ENCODE peak calls at places on chromosomes 11 and 22, in seven cellular contexts. One of them, this sample, is unnamed. For H3K9me3 and H3K4me1, the result is how much of the 10 kb centered on the place peaks cover.

GRCh38 chr22:30198152-30198845 is 48.3 kb downstream of the LIF start:
- DNase-seq in ovary: no peak
- DNase-seq in psoas muscle: no peak
- DNase-seq in CD8-positive, alpha-beta memory T cell: no peak
- DNase-seq in endodermal cell: peak
- DNase-seq in neuronal stem cell: no peak
- DNase-seq in naive thymus-derived CD4-positive, alpha-beta T cell: no peak
- DNase-seq in this sample: peak

GRCh38 chr11:22177186-22177585 is 15.7 kb upstream of the ANO5 start:
- DNase-seq in naive thymus-derived CD4-positive, alpha-beta T cell: no peak
- DNase-seq in psoas muscle: no peak
- DNase-seq in CD8-positive, alpha-beta memory T cell: no peak
- DNase-seq in ovary: no peak
- DNase-seq in neuronal stem cell: no peak
- DNase-seq in endodermal cell: no peak
- DNase-seq in this sample: no peak

GRCh38 chr22:35399114-35399677 is 744 bp upstream of the MCM5 start:
- DNase-seq in naive thymus-derived CD4-positive, alpha-beta T cell: no peak
- DNase-seq in ovary: no peak
- DNase-seq in psoas muscle: no peak
- DNase-seq in endodermal cell: peak
- DNase-seq in CD8-positive, alpha-beta memory T cell: no peak
- DNase-seq in neuronal stem cell: no peak
- DNase-seq in this sample: no peak

GRCh38 chr11:110251837-110252236 is 44.6 kb downstream of the RDX start:
- DNase-seq in psoas muscle: no peak
- DNase-seq in CD8-positive, alpha-beta memory T cell: no peak
- DNase-seq in endodermal cell: no peak
- DNase-seq in naive thymus-derived CD4-positive, alpha-beta T cell: no peak
- DNase-seq in ovary: no peak
- DNase-seq in neuronal stem cell: no peak
- DNase-seq in this sample: no peak

GRCh38 chr22:46297151-46297819 is 615 bp downstream of the GTSE1 start:
- DNase-seq in psoas muscle: peak
- DNase-seq in endodermal cell: peak
- DNase-seq in CD8-positive, alpha-beta memory T cell: no peak
- DNase-seq in neuronal stem cell: no peak
- DNase-seq in ovary: peak
- DNase-seq in naive thymus-derived CD4-positive, alpha-beta T cell: peak
- DNase-seq in this sample: no peak

GRCh38 chr11:134751825-134752224 is 339.8 kb upstream of the B3GAT1 start:
- DNase-seq in psoas muscle: no peak
- DNase-seq in naive thymus-derived CD4-positive, alpha-beta T cell: no peak
- DNase-seq in CD8-positive, alpha-beta memory T cell: no peak
- DNase-seq in neuronal stem cell: no peak
- DNase-seq in ovary: no peak
- DNase-seq in endodermal cell: peak
- DNase-seq in this sample: no peak

GRCh38 chr22:28345304-28345703 is 334.3 kb downstream of the TTC28 start:
- DNase-seq in psoas muscle: no peak
- DNase-seq in naive thymus-derived CD4-positive, alpha-beta T cell: no peak
- DNase-seq in endodermal cell: no peak
- DNase-seq in neuronal stem cell: no peak
- DNase-seq in CD8-positive, alpha-beta memory T cell: no peak
- DNase-seq in ovary: peak
- DNase-seq in this sample: peak

GRCh38 chr11:33860926-33861325 is 30.9 kb downstream of the LMO2 start:
- DNase-seq in ovary: no peak
- DNase-seq in psoas muscle: no peak
- DNase-seq in naive thymus-derived CD4-positive, alpha-beta T cell: no peak
- DNase-seq in neuronal stem cell: no peak
- DNase-seq in CD8-positive, alpha-beta memory T cell: no peak
- DNase-seq in endodermal cell: no peak
- DNase-seq in this sample: no peak

GRCh38 chr11:87437844-87438223 is 400.1 kb downstream of the TMEM135 start:
- DNase-seq in psoas muscle: no peak
- DNase-seq in CD8-positive, alpha-beta memory T cell: no peak
- DNase-seq in naive thymus-derived CD4-positive, alpha-beta T cell: no peak
- DNase-seq in endodermal cell: no peak
- DNase-seq in ovary: no peak
- DNase-seq in neuronal stem cell: no peak
- DNase-seq in this sample: peak

GRCh38 chr11:27456140-27456801 is 16.3 kb downstream of the LGR4 start:
- DNase-seq in endodermal cell: no peak
- DNase-seq in psoas muscle: no peak
- DNase-seq in naive thymus-derived CD4-positive, alpha-beta T cell: no peak
- DNase-seq in CD8-positive, alpha-beta memory T cell: no peak
- DNase-seq in neuronal stem cell: no peak
- DNase-seq in ovary: no peak
- DNase-seq in this sample: no peak

GRCh38 chr22:35315141-35315854 is 15.6 kb downstream of the TOM1 start:
- DNase-seq in naive thymus-derived CD4-positive, alpha-beta T cell: no peak
- DNase-seq in psoas muscle: peak
- DNase-seq in endodermal cell: no peak
- DNase-seq in ovary: no peak
- DNase-seq in CD8-positive, alpha-beta memory T cell: no peak
- DNase-seq in neuronal stem cell: no peak
- DNase-seq in this sample: no peak

GRCh38 chr22:19843107-19843856 is 11.4 kb downstream of the GNB1L start:
- DNase-seq in endodermal cell: no peak
- DNase-seq in CD8-positive, alpha-beta memory T cell: no peak
- DNase-seq in naive thymus-derived CD4-positive, alpha-beta T cell: no peak
- DNase-seq in neuronal stem cell: no peak
- DNase-seq in ovary: no peak
- DNase-seq in psoas muscle: no peak
- DNase-seq in this sample: no peak

GRCh38 chr11:111823629-111824028 is 47.8 kb downstream of the ALG9 start:
- DNase-seq in psoas muscle: no peak
- DNase-seq in endodermal cell: no peak
- DNase-seq in CD8-positive, alpha-beta memory T cell: no peak
- DNase-seq in naive thymus-derived CD4-positive, alpha-beta T cell: no peak
- DNase-seq in neuronal stem cell: no peak
- DNase-seq in ovary: no peak
- DNase-seq in this sample: no peak

GRCh38 chr11:66852466-66853241 is 4.2 kb upstream of the LRFN4 start:
- DNase-seq in psoas muscle: no peak
- DNase-seq in neuronal stem cell: no peak
- DNase-seq in endodermal cell: peak
- DNase-seq in naive thymus-derived CD4-positive, alpha-beta T cell: no peak
- DNase-seq in ovary: peak
- DNase-seq in CD8-positive, alpha-beta memory T cell: no peak
- DNase-seq in this sample: no peak

GRCh38 chr11:3994030-3994640 is 100.5 kb upstream of the RRM1 start:
- DNase-seq in ovary: no peak
- DNase-seq in endodermal cell: no peak
- DNase-seq in CD8-positive, alpha-beta memory T cell: no peak
- DNase-seq in neuronal stem cell: no peak
- DNase-seq in psoas muscle: no peak
- DNase-seq in naive thymus-derived CD4-positive, alpha-beta T cell: no peak
- DNase-seq in this sample: no peak

GRCh38 chr11:121236115-121237001 is 56.2 kb upstream of the SC5D start:
- DNase-seq in naive thymus-derived CD4-positive, alpha-beta T cell: no peak
- DNase-seq in CD8-positive, alpha-beta memory T cell: no peak
- DNase-seq in neuronal stem cell: peak
- DNase-seq in endodermal cell: peak
- DNase-seq in ovary: no peak
- DNase-seq in psoas muscle: no peak
- DNase-seq in this sample: peak

GRCh38 chr11:47270331-47271271 is 668 bp downstream of the MADD start:
- DNase-seq in CD8-positive, alpha-beta memory T cell: peak
- DNase-seq in endodermal cell: peak
- DNase-seq in neuronal stem cell: no peak
- DNase-seq in psoas muscle: no peak
- DNase-seq in ovary: no peak
- DNase-seq in naive thymus-derived CD4-positive, alpha-beta T cell: peak
- DNase-seq in this sample: no peak

GRCh38 chr22:31343235-31344191 is 2.6 kb downstream of the PATZ1 start:
- DNase-seq in CD8-positive, alpha-beta memory T cell: no peak
- DNase-seq in endodermal cell: peak
- DNase-seq in neuronal stem cell: peak
- DNase-seq in naive thymus-derived CD4-positive, alpha-beta T cell: peak
- DNase-seq in ovary: peak
- DNase-seq in psoas muscle: no peak
- DNase-seq in this sample: peak

GRCh38 chr11:65059523-65059922 is 1.2 kb upstream of the NAALADL1 start:
- DNase-seq in ovary: no peak
- DNase-seq in psoas muscle: no peak
- DNase-seq in endodermal cell: no peak
- DNase-seq in neuronal stem cell: no peak
- DNase-seq in CD8-positive, alpha-beta memory T cell: no peak
- DNase-seq in naive thymus-derived CD4-positive, alpha-beta T cell: no peak
- DNase-seq in this sample: no peak

GRCh38 chr11:69333906-69334305 is 40.0 kb downstream of the MYEOV start:
- DNase-seq in ovary: no peak
- DNase-seq in neuronal stem cell: no peak
- DNase-seq in psoas muscle: no peak
- DNase-seq in endodermal cell: peak
- DNase-seq in naive thymus-derived CD4-positive, alpha-beta T cell: peak
- DNase-seq in CD8-positive, alpha-beta memory T cell: no peak
- DNase-seq in this sample: peak

GRCh38 chr22:17411213-17411612 is 42.0 kb downstream of the CECR2 start:
- DNase-seq in ovary: no peak
- DNase-seq in naive thymus-derived CD4-positive, alpha-beta T cell: no peak
- DNase-seq in CD8-positive, alpha-beta memory T cell: no peak
- DNase-seq in psoas muscle: no peak
- DNase-seq in endodermal cell: no peak
- DNase-seq in neuronal stem cell: no peak
- DNase-seq in this sample: no peak

GRCh38 chr11:71282581-71283351 is 30.4 kb upstream of the SHANK2 start:
- DNase-seq in endodermal cell: peak
- DNase-seq in neuronal stem cell: no peak
- DNase-seq in CD8-positive, alpha-beta memory T cell: no peak
- DNase-seq in naive thymus-derived CD4-positive, alpha-beta T cell: no peak
- DNase-seq in ovary: no peak
- DNase-seq in psoas muscle: no peak
- DNase-seq in this sample: no peak

GRCh38 chr22:16608931-16609330 is 16.3 kb upstream of the CCT8L2 start:
- DNase-seq in psoas muscle: peak
- DNase-seq in neuronal stem cell: no peak
- DNase-seq in naive thymus-derived CD4-positive, alpha-beta T cell: no peak
- DNase-seq in CD8-positive, alpha-beta memory T cell: no peak
- DNase-seq in ovary: no peak
- DNase-seq in endodermal cell: no peak
- DNase-seq in this sample: no peak

DNA sequence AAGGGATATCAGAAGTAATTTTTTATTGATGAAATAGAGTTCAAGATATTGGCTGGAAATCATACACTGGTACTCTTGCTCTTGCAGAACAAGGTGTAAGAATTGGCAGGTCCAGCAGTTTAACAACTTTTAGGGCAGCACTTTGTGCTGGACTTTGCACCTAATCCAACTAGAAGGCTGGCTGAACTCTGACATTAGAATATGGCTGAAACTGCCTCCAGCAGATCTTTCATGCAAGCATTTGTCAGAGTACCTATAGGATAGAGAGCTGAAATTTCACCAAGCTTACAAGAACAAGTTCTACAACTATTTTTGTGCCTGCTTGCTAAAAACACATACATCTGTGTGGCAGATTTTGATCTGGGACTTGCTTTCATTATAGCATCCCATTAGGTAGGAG is 17.2 kb downstream of the HPS5 start:
- DNase-seq in neuronal stem cell: no peak
- DNase-seq in naive thymus-derived CD4-positive, alpha-beta T cell: no peak
- DNase-seq in psoas muscle: no peak
- DNase-seq in CD8-positive, alpha-beta memory T cell: no peak
- DNase-seq in endodermal cell: no peak
- DNase-seq in ovary: no peak
- DNase-seq in this sample: no peak
- H3K27ac ChIP-seq in neuronal stem cell: no peak
- H3K27ac ChIP-seq in naive thymus-derived CD4-positive, alpha-beta T cell: no peak
- H3K27ac ChIP-seq in psoas muscle: no peak
- H3K27ac ChIP-seq in CD8-positive, alpha-beta memory T cell: no peak
- H3K27ac ChIP-seq in endodermal cell: no peak
- H3K27ac ChIP-seq in ovary: no peak
- H3K27ac ChIP-seq in this sample: no peak

DNA sequence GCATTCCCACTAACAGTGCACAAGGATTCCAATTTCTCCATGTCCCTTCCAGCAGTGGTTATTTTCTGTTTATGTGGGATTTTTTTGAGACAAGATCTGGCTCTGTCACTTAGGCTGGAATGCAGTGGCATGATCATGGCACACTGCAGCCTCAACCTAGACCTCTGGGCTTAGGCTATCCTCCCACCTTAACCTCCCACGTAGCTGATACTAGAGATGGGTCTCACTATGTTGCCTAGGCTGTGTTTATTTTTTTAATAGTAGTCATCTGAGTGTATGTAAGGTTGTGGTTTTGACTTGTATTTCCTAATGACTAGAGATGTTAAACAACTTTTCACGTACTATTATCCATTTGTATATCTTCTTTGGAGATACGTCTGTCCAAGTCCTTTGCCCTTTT is 74.6 kb downstream of the KCNQ1OT1 start:
- DNase-seq in neuronal stem cell: no peak
- DNase-seq in naive thymus-derived CD4-positive, alpha-beta T cell: no peak
- DNase-seq in CD8-positive, alpha-beta memory T cell: no peak
- DNase-seq in endodermal cell: no peak
- DNase-seq in ovary: no peak
- DNase-seq in psoas muscle: no peak
- DNase-seq in this sample: peak
- H3K9me3 ChIP-seq in neuronal stem cell: under half
- H3K9me3 ChIP-seq in naive thymus-derived CD4-positive, alpha-beta T cell: under half
- H3K9me3 ChIP-seq in CD8-positive, alpha-beta memory T cell: under half
- H3K9me3 ChIP-seq in endodermal cell: half or more
- H3K9me3 ChIP-seq in ovary: under half
- H3K9me3 ChIP-seq in psoas muscle: under half
- H3K9me3 ChIP-seq in this sample: under half

DNA sequence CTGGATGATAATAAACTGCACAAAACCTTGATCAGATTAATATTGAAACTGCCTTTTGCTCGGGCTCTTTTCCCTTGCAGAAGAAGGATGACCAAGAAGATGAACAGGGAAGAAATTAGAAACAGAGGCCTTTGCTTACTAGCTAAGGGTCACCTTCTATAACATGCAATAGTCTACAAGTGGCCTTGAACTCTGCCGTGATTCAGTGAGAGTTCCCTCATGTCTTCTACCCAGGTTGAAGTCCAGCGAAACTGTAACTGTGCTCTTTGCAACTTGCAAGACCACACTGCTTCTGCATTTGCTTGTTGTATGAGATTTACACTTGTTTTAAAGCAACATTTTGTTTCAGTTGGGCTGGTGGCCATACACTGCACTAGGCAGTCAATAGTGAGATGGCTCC is 108.4 kb downstream of the IGLL1 start:
- DNase-seq in psoas muscle: no peak
- DNase-seq in ovary: no peak
- DNase-seq in neuronal stem cell: no peak
- DNase-seq in CD8-positive, alpha-beta memory T cell: no peak
- DNase-seq in naive thymus-derived CD4-positive, alpha-beta T cell: no peak
- DNase-seq in endodermal cell: no peak
- DNase-seq in this sample: no peak
- H3K4me1 ChIP-seq in psoas muscle: under half
- H3K4me1 ChIP-seq in ovary: under half
- H3K4me1 ChIP-seq in neuronal stem cell: under half
- H3K4me1 ChIP-seq in CD8-positive, alpha-beta memory T cell: under half
- H3K4me1 ChIP-seq in naive thymus-derived CD4-positive, alpha-beta T cell: under half
- H3K4me1 ChIP-seq in endodermal cell: under half
- H3K4me1 ChIP-seq in this sample: under half

DNA sequence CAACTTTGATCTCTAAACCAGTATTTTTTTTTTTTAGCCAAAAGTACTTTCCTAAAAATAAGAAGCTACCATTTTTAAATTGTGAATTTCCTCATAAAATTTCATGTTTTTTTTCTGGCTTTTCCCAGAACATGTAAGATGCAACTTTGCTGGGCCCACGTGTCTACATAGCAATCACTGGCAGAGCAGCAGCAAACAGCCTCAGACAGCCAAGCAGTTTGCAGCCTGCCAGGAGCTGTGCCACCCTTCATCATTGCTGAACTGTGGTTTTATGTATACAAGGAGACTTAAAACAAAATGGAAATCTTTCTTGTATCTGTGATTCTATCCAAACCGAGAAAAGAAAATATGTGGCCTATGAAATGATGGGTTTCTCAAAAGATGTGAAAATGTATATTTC is 110.2 kb downstream of the GRIA4 start:
- DNase-seq in ovary: no peak
- DNase-seq in naive thymus-derived CD4-positive, alpha-beta T cell: no peak
- DNase-seq in psoas muscle: no peak
- DNase-seq in neuronal stem cell: no peak
- DNase-seq in endodermal cell: no peak
- DNase-seq in CD8-positive, alpha-beta memory T cell: no peak
- DNase-seq in this sample: no peak
- H3K27ac ChIP-seq in ovary: no peak
- H3K27ac ChIP-seq in naive thymus-derived CD4-positive, alpha-beta T cell: no peak
- H3K27ac ChIP-seq in psoas muscle: no peak
- H3K27ac ChIP-seq in neuronal stem cell: no peak
- H3K27ac ChIP-seq in endodermal cell: no peak
- H3K27ac ChIP-seq in CD8-positive, alpha-beta memory T cell: no peak
- H3K27ac ChIP-seq in this sample: no peak